ENCODE peak calls at places on chromosomes 3 and 15, in six cellular contexts. O is A549, H is endothelial cell of umbilical vein, T is HepG2, D is GM12878, U is K562. V is an unnamed sample.

GRCh38 chr3:175861916-175862315 is 1002.8 kb downstream of the NAALADL2 start:
- DNase-seq in O (no peak), D (no peak), U (no peak), H (no peak), T (no peak), V (no peak)

GRCh38 chr15:29668120-29668602 is 154.1 kb downstream of the TJP1 start:
- DNase-seq in D (peak), U (peak), H (peak), T (peak), O (peak), V (peak)

GRCh38 chr3:169497567-169498257 is 165.8 kb downstream of the MECOM start:
- DNase-seq in D (no peak), U (no peak), T (no peak), O (no peak), H (peak), V (no peak)

GRCh38 chr3:104245981-104246380 is 1120.7 kb upstream of the ALCAM start:
- DNase-seq in O (no peak), U (no peak), H (peak), T (no peak), D (no peak), V (no peak)

GRCh38 chr15:78060232-78060631 is 17.3 kb downstream of the TBC1D2B start:
- DNase-seq in U (no peak), D (no peak), O (no peak), H (no peak), T (no peak), V (no peak)

GRCh38 chr15:40939909-40940801 is 11.0 kb downstream of the DLL4 start:
- DNase-seq in T (no peak), O (no peak), H (peak), D (peak), U (no peak), V (peak)

GRCh38 chr3:167684389-167684993 is 30.7 kb upstream of the WDR49 start:
- DNase-seq in H (peak), T (peak), U (peak), D (no peak), O (peak), V (peak)

GRCh38 chr15:56948000-56948765 is 29.7 kb downstream of the TCF12 start:
- DNase-seq in H (no peak), T (no peak), D (no peak), O (no peak), U (no peak), V (peak)

GRCh38 chr15:64019764-64020163 is 26.5 kb downstream of the DAPK2 start:
- DNase-seq in D (peak), U (no peak), H (peak), O (no peak), T (peak), V (no peak)

GRCh38 chr15:64017591-64018163 is 28.6 kb downstream of the DAPK2 start:
- DNase-seq in T (no peak), U (no peak), D (no peak), O (no peak), H (no peak), V (no peak)

GRCh38 chr15:64022571-64022970 is 23.7 kb downstream of the DAPK2 start:
- DNase-seq in H (no peak), D (no peak), T (no peak), U (no peak), O (no peak), V (no peak)

GRCh38 chr15:64024172-64025050 is 21.9 kb downstream of the DAPK2 start:
- DNase-seq in D (no peak), T (no peak), O (no peak), U (no peak), H (no peak), V (peak)

GRCh38 chr15:64023215-64023614 is 23.1 kb downstream of the DAPK2 start:
- DNase-seq in U (peak), D (no peak), H (no peak), O (no peak), T (no peak), V (no peak)
- TF ChIP-seq POLR2A in U (no peak), D (no peak), H (no peak), O (no peak), T (no peak), V (no peak)

GRCh38 chr15:25846377-25846776 is 16.8 kb downstream of the ATP10A start:
- DNase-seq in D (no peak), O (no peak), H (no peak), T (no peak), U (no peak), V (no peak)

GRCh38 chr15:25847066-25847465 is 16.1 kb downstream of the ATP10A start:
- DNase-seq in H (no peak), D (no peak), O (no peak), U (no peak), T (no peak), V (no peak)

GRCh38 chr15:25844542-25844941 is 18.6 kb downstream of the ATP10A start:
- DNase-seq in D (no peak), H (no peak), T (no peak), U (no peak), O (no peak), V (no peak)

GRCh38 chr15:25848325-25848724 is 14.8 kb downstream of the ATP10A start:
- DNase-seq in H (no peak), D (no peak), O (no peak), U (no peak), T (no peak), V (no peak)

DNA sequence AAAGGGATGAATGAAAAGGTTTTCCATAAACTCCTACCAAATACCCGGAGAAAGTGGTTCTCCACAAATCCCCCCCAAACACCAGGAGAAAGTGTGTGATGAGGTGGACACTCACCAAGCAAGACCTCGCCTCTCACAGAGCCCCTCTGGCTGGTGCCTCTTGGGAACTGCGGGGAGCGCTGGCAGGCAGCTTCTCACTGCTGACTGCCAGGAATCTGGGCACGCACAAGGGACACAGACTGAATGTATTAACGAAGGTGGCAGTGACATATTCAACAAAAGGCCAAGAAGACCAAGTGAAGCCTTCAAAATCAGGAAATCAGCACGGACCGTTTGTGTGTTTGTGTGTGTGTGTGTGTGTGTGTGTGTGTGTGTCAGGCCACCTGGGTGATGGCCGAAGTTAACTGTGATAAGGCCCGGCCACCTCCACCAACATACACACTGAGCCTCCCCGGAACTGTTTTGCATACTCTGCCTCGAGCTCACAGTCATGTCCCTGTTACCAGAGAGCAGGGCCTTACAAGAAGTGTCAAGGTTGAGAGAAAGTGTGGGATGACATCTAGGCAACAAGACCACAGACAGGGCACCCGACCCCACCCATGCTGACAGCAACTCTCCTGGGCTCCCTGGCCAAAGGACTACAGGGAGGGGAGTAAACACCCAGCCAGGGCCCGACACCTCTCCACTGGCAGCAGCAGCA is 18.0 kb downstream of the ATP10A start:
- DNase-seq in O (no peak), T (no peak), D (no peak), U (no peak), H (no peak), V (no peak)
- H3K4me3 ChIP-seq in O (no peak), T (no peak), D (no peak), U (no peak), H (no peak), V (no peak)

GRCh38 chr3:194285024-194285858 is 65.9 kb downstream of the CPN2 start:
- DNase-seq in U (no peak), D (no peak), T (no peak), H (no peak), O (no peak), V (no peak)

GRCh38 chr3:194282436-194283122 is 68.5 kb downstream of the CPN2 start:
- DNase-seq in U (no peak), O (no peak), H (no peak), T (no peak), D (no peak), V (no peak)

GRCh38 chr3:194285859-194286197 is 65.3 kb downstream of the CPN2 start:
- DNase-seq in H (no peak), D (no peak), U (no peak), T (no peak), O (no peak), V (no peak)

GRCh38 chr3:194283218-194284006 is 67.7 kb downstream of the CPN2 start:
- DNase-seq in U (no peak), D (no peak), H (no peak), T (no peak), O (no peak), V (no peak)

GRCh38 chr3:194284351-194284750 is 66.8 kb downstream of the CPN2 start:
- DNase-seq in H (no peak), O (no peak), U (no peak), T (no peak), D (no peak), V (no peak)
- TF ChIP-seq MYC in H (no peak), O (no peak), U (no peak), T (no peak), D (no peak), V (no peak)

DNA sequence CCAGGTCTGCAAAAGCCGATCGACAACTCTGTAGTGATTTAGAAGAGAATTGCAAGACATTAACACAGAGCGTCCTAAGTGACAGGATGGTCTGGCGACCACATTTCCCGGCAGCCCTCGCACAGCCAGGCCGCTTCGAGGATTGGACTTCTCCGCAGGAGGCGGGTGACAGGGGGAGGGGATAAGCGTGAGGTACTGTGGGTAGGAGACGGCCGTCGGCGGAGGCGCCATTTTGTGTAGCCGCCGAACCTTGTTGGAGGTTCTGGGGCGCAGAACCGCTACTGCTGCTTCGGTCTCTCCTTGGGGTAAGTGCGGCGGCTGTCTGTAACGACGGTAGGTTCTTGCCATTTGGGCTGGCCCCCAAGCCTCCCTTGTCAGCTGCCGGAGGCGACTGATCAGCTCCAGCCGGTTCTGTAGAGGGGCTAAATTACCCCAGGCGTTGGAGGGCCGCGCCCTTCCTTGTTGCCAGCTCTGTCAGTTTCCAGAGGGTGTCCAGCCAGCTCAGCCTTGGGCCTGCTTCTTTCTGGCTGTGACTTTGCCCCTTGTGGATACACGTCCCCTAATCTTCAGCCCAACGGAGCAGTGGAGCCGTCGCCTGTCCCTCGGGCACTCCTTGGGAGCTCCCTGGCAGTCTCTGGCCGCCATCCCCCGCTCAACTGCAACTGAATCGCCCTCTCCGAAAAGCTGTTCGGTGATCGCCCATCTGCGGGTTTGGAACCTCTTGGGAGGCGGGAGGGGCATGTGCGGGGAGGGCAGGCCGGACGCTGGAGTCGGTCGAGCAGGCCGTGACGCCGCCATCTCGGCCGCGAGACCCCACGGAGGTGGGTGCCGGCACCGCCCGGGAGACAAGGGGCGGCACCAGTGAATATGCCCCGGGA is at the start of gene RBM5:
- DNase-seq in H (peak), O (peak), U (peak), T (peak), D (peak), V (peak)
- TF ChIP-seq POLR2A in H (peak), O (peak), U (peak), T (peak), D (peak), V (peak)

GRCh38 chr15:47822066-47822465 is 104.8 kb downstream of the SEMA6D start:
- DNase-seq in O (no peak), U (no peak), D (no peak), T (no peak), H (no peak), V (no peak)
- H3K4me3 ChIP-seq in O (no peak), U (no peak), D (no peak), T (no peak), H (no peak), V (no peak)

GRCh38 chr15:67880651-67881182 is 40.9 kb upstream of the RNU6-1 start:
- DNase-seq in O (no peak), D (no peak), T (peak), U (peak), H (no peak), V (peak)
- TF ChIP-seq MYC in O (no peak), D (no peak), T (no peak), U (no peak), H (no peak), V (peak)

GRCh38 chr3:28241221-28242160 is at the start of gene CMC1:
- DNase-seq in H (peak), T (peak), O (peak), U (peak), D (peak), V (peak)
- TF ChIP-seq POLR2A in H (peak), T (peak), O (peak), U (peak), D (peak), V (peak)

DNA sequence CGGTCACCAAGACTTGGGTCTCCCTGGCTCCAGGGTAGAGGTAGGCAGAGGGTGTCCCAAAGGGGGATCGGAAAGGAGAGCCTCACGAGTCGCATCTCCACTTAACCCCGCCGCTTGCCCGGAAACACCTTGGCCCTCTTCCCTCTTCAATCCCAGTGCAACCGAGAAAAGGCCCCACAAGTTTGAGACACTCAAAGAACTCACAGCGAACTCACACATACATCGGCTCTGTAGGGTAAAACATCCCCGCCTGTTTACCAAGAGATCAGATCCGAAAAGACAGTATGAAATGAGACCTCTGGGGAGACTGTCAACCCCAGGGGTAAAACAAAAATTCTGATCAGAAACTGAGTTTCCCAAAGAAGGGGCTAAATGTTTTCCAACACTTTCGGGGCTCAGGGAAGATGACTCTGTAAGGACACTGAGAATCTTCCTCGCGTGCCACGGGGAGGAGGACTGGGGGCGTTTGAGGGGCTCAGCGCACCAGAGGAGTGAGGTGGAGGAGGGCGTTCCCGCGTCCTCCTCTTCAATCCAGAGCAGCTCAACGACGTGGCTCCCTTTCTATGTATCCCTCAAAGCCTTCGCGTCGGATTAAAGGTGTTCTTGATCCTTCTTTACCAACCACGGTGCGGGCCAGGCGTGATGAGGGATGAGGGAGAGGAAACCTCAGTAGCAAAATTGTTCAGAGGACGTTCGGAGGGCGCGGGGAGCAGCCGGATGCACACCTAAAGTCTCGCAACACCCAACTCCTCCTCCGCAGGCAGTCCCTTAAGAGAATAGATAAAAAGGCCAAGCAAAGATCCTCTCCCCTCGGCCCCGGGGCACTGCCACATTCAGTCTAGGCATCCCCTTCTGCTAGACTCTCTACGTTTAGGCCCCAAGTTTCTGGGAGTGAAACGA is 3.7 kb downstream of the WNT5A start:
- DNase-seq in H (no peak), O (no peak), D (no peak), U (no peak), T (no peak), V (no peak)
- H3K4me3 ChIP-seq in H (no peak), O (no peak), D (peak), U (no peak), T (no peak), V (no peak)

DNA sequence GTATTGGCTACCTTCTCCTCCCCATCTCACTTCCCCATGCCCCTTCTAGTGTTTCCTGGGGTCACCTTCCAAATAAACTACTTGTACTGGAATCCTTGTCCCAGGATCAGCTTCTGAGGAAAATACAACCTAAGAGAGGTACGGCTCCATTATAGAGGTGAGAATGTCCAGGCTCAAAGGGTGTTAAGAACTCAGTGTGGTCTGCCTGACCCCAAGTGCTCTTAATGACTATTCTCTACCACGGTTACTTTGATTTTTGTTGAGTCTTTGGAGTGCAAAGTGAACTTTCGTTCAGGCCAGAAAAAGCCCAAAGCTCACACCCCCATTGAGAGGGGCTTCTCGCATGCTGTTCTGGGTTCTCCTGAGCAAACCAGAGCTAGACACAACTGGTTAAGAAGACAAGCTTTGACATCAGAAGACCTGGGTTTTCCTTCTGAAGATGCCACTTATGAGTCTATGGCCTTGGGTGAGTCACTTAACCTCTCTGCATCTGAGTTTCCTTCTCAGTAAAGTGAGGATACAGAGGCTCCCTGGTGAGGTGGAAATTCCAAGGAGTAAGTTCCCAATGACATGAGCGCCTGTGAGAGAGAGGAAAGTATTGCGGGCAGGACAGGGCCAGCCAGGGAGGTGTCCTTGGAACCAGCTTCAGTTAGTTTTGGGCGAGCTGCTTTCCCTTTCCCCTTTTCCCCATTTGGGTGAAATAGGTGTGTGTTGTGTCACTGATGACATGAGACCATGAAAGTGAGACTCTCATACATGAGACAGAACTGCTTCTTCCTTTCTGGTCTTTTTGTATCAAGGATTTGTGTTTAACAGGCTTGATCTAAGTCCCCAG is 475.0 kb upstream of the PROK2 start:
- DNase-seq in U (no peak), D (no peak), T (no peak), H (no peak), O (no peak), V (no peak)
- TF ChIP-seq MYC in U (no peak), D (no peak), T (no peak), H (no peak), O (no peak), V (no peak)